ENCODE peak calls at places on chromosome 4, in four cellular contexts. A, F, J and I are unnamed samples.

GRCh38 chr4:145819246-145820181 is 119.1 kb downstream of the ZNF827 start:
- DNase-seq in A (peak; percentile 20), J (no peak), F (no peak), I (no peak)

GRCh38 chr4:164997324-164997723 is 19.9 kb upstream of the TRIM61 start:
- DNase-seq in F (peak; percentile 14), A (no peak), J (no peak), I (no peak)

GRCh38 chr4:803884-804283 is 22.0 kb downstream of the CPLX1 start:
- DNase-seq in A (no peak), F (no peak), J (no peak), I (no peak)

GRCh38 chr4:55666535-55666934 is 30.4 kb upstream of the NMU start:
- DNase-seq in J (no peak), A (no peak), F (no peak), I (no peak)

GRCh38 chr4:101337688-101338087 is 9.6 kb downstream of the PPP3CA start:
- DNase-seq in J (no peak), A (no peak), F (no peak), I (no peak)

GRCh38 chr4:122762966-122763716 is 30.6 kb downstream of the BBS12 start:
- DNase-seq in F (no peak), A (no peak), J (no peak), I (no peak)

GRCh38 chr4:1593458-1593857 is 90.7 kb downstream of the FAM53A start:
- DNase-seq in A (no peak), F (peak; percentile 59), J (no peak), I (no peak)

GRCh38 chr4:1105067-1105466 is 8.3 kb downstream of the RNF212 start:
- DNase-seq in F (no peak), J (no peak), A (no peak), I (no peak)

GRCh38 chr4:13059015-13059414 is 425.1 kb downstream of the RAB28 start:
- DNase-seq in A (no peak), J (no peak), F (no peak), I (no peak)

GRCh38 chr4:111847256-111848108 is 297.8 kb upstream of the FAM241A start:
- DNase-seq in A (no peak), J (no peak), F (no peak), I (no peak)

GRCh38 chr4:88859191-88859812 is 161.7 kb upstream of the NAP1L5 start:
- DNase-seq in A (no peak), J (no peak), F (no peak), I (no peak)

GRCh38 chr4:41746025-41746439 is 2.5 kb downstream of the PHOX2B start:
- DNase-seq in J (no peak), F (no peak), A (no peak), I (no peak)

GRCh38 chr4:152385551-152385950 is 150.3 kb downstream of the FBXW7 start:
- DNase-seq in A (no peak), F (no peak), J (no peak), I (no peak)

GRCh38 chr4:66300336-66300934 is 630.1 kb upstream of the EPHA5 start:
- DNase-seq in A (no peak), J (no peak), F (no peak), I (no peak)

GRCh38 chr4:44848466-44848865 is 122.1 kb upstream of the GNPDA2 start:
- DNase-seq in A (no peak), F (no peak), J (no peak), I (no peak)

GRCh38 chr4:176376032-176376614 is 56.4 kb downstream of the SPCS3 start:
- DNase-seq in A (no peak), F (peak; percentile 7), J (no peak), I (no peak)

GRCh38 chr4:186190456-186191265 is 706 bp upstream of the CYP4V2 start:
- DNase-seq in J (no peak), A (peak; percentile 33), F (peak; percentile 68), I (no peak)

GRCh38 chr4:98289375-98289774 is 28.2 kb downstream of the RAP1GDS1 start:
- DNase-seq in A (no peak), F (no peak), J (no peak), I (no peak)
- H3K27ac ChIP-seq in A (no peak overlapping the region), F (no peak overlapping the region), J (no peak overlapping the region), I (no peak overlapping the region)

DNA sequence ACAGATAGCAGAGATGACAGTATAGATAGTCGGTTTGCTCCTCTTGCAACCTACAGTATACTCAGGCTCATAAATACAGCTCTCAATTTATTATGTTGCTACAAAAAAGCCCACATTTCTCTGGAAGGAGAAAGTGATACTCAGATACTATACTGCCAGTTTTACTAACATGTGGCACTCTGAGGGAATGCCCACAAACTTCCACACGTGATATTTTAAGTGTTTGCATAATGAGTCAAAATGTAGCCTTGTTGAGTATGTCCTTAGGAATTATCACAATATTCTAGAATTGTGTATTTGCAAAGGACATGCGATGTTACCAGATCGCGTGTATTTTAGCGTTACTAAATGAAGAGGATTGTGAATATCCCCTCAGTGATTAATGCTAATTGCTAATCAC is 929.1 kb downstream of the STIM2 start:
- DNase-seq in J (no peak), F (no peak), A (no peak), I (no peak)
- H3K4me3 ChIP-seq in J (no peak overlapping the region), F (no peak overlapping the region), A (no peak overlapping the region), I (no peak overlapping the region)

DNA sequence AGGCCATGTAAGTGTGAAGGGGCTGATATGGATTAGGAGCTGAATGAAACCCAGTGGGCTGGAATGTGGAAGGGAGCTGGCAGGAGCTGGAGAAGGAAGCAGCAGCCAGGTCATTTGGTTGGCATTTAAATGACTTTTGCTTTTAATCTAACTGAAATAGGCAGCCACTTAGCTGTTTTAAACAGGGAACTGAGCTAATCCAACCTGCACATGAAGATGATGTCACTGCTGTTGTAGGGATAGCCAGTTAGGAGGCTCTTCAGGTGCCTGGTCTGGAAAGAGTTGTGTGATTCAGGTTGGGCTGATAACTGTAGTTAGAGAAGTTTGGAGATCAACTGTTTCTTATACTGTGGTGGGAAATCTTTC is 122.4 kb downstream of the PALLD start:
- DNase-seq in J (no peak), F (no peak), A (no peak), I (no peak)
- H3K4me1 ChIP-seq in J (peaks cover 20% of the 10 kb centered on the region), F (no peaks in the 10 kb centered on the region), A (no peaks in the 10 kb centered on the region), I (peaks cover 2% of the 10 kb centered on the region)

DNA sequence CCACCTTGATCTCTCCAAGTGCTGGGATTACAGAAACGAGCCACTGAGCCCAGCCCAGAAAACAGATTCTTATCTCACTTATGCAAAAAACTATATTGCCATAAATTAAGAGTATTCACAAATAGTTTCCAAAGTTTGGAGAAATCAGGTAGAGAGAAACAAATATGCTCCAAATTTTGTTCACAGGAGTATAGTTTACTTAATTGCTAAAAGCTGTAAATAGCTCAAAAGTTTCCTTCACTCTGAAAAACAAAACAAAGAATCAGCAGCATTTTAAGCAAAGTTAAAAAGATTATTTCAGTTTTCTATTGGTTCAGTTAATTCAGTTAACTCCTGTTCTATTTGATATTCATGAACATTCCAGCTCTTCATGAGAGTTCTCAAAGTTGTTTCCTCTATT is 18.5 kb upstream of the GRPEL1 start:
- DNase-seq in A (no peak), J (no peak), F (no peak), I (no peak)
- H3K27ac ChIP-seq in A (no peak overlapping the region), J (no peak overlapping the region), F (no peak overlapping the region), I (no peak overlapping the region)

GRCh38 chr4:4502694-4503311 is 39.0 kb downstream of the STX18 start:
- DNase-seq in A (no peak), F (peak; percentile 32), J (no peak), I (no peak)
- H3K4me3 ChIP-seq in A (no peak overlapping the region), F (peak overlapping the region; percentile 19), J (no peak overlapping the region), I (no peak overlapping the region)

DNA sequence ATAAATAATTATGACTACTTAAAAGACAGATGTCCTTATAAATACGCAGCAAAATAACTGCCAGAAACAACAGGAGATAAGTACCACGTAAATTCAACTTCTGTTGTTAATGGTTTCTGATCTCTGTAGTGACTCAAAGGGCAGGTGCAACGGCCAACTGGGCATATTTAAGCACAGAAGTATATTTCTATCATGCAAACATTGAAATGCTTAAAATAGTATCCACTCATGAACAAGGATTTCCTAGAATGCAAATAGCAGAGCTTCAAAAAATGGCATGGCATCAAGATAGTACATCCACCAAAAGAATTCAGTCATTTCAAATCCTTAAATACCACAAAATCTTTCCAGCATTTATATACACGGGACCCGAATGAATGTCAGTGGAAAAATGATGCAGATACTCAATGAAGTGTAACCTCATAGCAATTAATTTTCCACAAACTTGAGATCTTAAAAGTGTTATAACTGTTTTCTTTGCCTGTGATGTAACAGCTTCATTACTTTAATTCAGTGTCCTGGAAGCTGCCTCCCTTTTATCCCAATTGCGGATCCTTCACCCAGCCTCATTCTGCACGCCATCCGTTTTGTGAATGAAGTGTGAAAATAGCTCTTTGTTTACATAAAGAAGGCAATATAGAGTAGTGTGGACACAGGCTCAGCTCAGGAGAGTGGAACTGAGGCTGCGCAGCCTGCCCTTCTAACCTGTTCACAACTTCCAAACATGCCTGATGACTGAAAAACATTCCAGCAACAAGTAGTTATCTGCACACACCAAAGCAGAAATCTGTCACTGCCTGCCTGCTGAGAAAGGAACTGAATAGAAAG is 10.1 kb downstream of the PDGFC start:
- DNase-seq in A (no peak), F (no peak), J (peak; percentile 83), I (no peak)
- H3K4me1 ChIP-seq in A (no peaks in the 10 kb centered on the region), F (no peaks in the 10 kb centered on the region), J (peaks cover 9% of the 10 kb centered on the region), I (no peaks in the 10 kb centered on the region)

GRCh38 chr4:40150932-40151331 is 45.9 kb upstream of the RHOH start:
- DNase-seq in J (no peak), A (no peak), F (no peak), I (no peak)
- H3K27ac ChIP-seq in J (no peak overlapping the region), A (no peak overlapping the region), F (no peak overlapping the region), I (no peak overlapping the region)